ENCODE peak calls at places on chromosomes 7 and 10, in four cellular contexts. M, S, X and Q are unnamed samples.

GRCh38 chr10:105855791-105856190 is 1214.7 kb downstream of the SORCS3 start:
- DNase-seq in M (no peak), S (no peak), X (no peak), Q (no peak)

GRCh38 chr7:120259382-120259781 is 13.6 kb upstream of the KCND2 start:
- DNase-seq in M (no peak), S (no peak), X (no peak), Q (no peak)

GRCh38 chr7:44982535-44982923 is 3.7 kb upstream of the MYO1G start:
- DNase-seq in M (no peak), S (no peak), X (no peak), Q (no peak)

GRCh38 chr10:67527351-67527750 is 168.6 kb downstream of the CTNNA3 start:
- DNase-seq in M (no peak), S (no peak), X (no peak), Q (no peak)

GRCh38 chr7:80357530-80357929 is 154.3 kb downstream of the GNAT3 start:
- DNase-seq in M (no peak), S (no peak), X (no peak), Q (no peak)

GRCh38 chr7:63067897-63068585 is 930.6 kb upstream of the ZNF722 start:
- DNase-seq in M (no peak), S (no peak), X (no peak), Q (no peak)

GRCh38 chr7:20310963-20311742 is 19.5 kb upstream of the ITGB8 start:
- DNase-seq in M (peak; percentile 42), S (no peak), X (no peak), Q (no peak)

GRCh38 chr7:55075464-55075971 is 56.7 kb downstream of the EGFR start:
- DNase-seq in M (no peak), S (no peak), X (no peak), Q (no peak)

GRCh38 chr7:3879337-3880054 is 578.4 kb downstream of the SDK1 start:
- DNase-seq in M (no peak), S (no peak), X (peak; percentile 69), Q (no peak)

GRCh38 chr10:132397671-132398565 is 918 bp downstream of the PWWP2B start:
- DNase-seq in M (peak; percentile 54), S (peak; percentile 76), X (peak; percentile 87), Q (peak; percentile 19)

GRCh38 chr7:33452805-33453502 is 323.6 kb downstream of the BBS9 start:
- DNase-seq in M (no peak), S (no peak), X (no peak), Q (no peak)

GRCh38 chr7:30912021-30912420 is 368 bp downstream of the AQP1 start:
- DNase-seq in M (no peak), S (no peak), X (no peak), Q (no peak)

GRCh38 chr7:30911133-30911532 is 520 bp upstream of the AQP1 start:
- DNase-seq in M (no peak), S (peak; percentile 73), X (no peak), Q (no peak)

GRCh38 chr7:30912454-30912985 is 867 bp downstream of the AQP1 start:
- DNase-seq in M (no peak), S (no peak), X (no peak), Q (no peak)

GRCh38 chr7:30910369-30911073 is 1.1 kb upstream of the AQP1 start:
- DNase-seq in M (no peak), S (no peak), X (peak; percentile 82), Q (no peak)

GRCh38 chr7:30911561-30911969 is at the start of gene AQP1:
- DNase-seq in M (no peak), S (peak; percentile 75), X (peak; percentile 67), Q (no peak)
- H3K4me1 ChIP-seq in M (no peaks in the 10 kb centered on the region), S (no peaks in the 10 kb centered on the region), X (peaks cover 79% of the 10 kb centered on the region), Q (no peaks in the 10 kb centered on the region)

GRCh38 chr10:48466611-48467240 is 138.1 kb downstream of the ARHGAP22 start:
- DNase-seq in M (peak; percentile 69), S (no peak), X (no peak), Q (no peak)
- H3K4me3 ChIP-seq in M (peak overlapping the region; percentile 46), S (no peak overlapping the region), X (no peak overlapping the region), Q (no peak overlapping the region)

GRCh38 chr10:99979066-99979685 is 30.6 kb downstream of the DNMBP start:
- DNase-seq in M (no peak), S (no peak), X (no peak), Q (no peak)
- H3K27ac ChIP-seq in M (no peak overlapping the region), S (no peak overlapping the region), X (peak overlapping the region; percentile 94), Q (no peak overlapping the region)

GRCh38 chr10:121862042-121862441 is 65.8 kb downstream of the ATE1 start:
- DNase-seq in M (no peak), S (no peak), X (no peak), Q (no peak)
- H3K4me1 ChIP-seq in M (no peaks in the 10 kb centered on the region), S (no peaks in the 10 kb centered on the region), X (no peaks in the 10 kb centered on the region), Q (no peaks in the 10 kb centered on the region)

GRCh38 chr7:67489881-67490280 is 493.2 kb downstream of the TYW1 start:
- DNase-seq in M (no peak), S (no peak), X (no peak), Q (no peak)

GRCh38 chr7:67487316-67487715 is 490.7 kb downstream of the TYW1 start:
- DNase-seq in M (no peak), S (no peak), X (no peak), Q (no peak)

DNA sequence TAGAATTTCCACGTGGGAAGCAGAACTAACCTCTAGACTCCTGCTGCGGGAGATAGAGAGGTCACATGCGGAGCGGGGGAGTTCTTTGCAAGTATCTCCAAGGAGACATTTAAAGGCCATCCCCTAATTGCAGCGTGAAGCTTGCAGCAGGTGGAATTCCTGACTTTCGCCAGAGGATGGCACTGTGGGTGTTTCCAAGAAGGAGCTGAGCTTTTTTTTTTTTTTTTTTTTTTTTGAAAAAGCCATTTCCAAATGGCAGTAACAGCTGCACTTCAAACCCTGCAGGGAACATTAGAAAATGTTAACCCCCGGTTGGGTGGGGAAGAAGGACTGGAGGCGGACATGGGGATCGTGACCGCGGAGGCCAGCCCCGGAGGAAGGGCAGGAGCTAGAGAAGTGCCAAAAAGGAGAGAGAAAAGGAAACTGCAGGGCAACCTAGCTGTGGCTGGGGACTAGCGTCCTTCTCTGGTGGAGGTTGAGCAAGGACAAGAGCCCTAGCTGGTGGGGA is 487.7 kb downstream of the TYW1 start:
- DNase-seq in M (peak; percentile 87), S (no peak), X (peak; percentile 77), Q (no peak)
- H3K4me3 ChIP-seq in M (peak overlapping the region; percentile 38), S (no peak overlapping the region), X (peak overlapping the region; percentile 37), Q (no peak overlapping the region)

GRCh38 chr10:27644307-27644939 is 101.2 kb downstream of the MKX start:
- DNase-seq in M (no peak), S (no peak), X (no peak), Q (no peak)

GRCh38 chr10:27642023-27642589 is 103.5 kb downstream of the MKX start:
- DNase-seq in M (no peak), S (no peak), X (no peak), Q (no peak)

GRCh38 chr10:27643296-27643695 is 102.3 kb downstream of the MKX start:
- DNase-seq in M (no peak), S (no peak), X (no peak), Q (no peak)

GRCh38 chr10:27646604-27647191 is 98.9 kb downstream of the MKX start:
- DNase-seq in M (no peak), S (no peak), X (no peak), Q (no peak)

GRCh38 chr10:27646194-27646593 is 99.4 kb downstream of the MKX start:
- DNase-seq in M (no peak), S (no peak), X (no peak), Q (no peak)
- H3K27ac ChIP-seq in M (no peak overlapping the region), S (no peak overlapping the region), X (no peak overlapping the region), Q (no peak overlapping the region)

GRCh38 chr7:16649196-16649595 is 3.2 kb downstream of the BZW2 start:
- DNase-seq in M (no peak), S (no peak), X (no peak), Q (no peak)

GRCh38 chr7:16652888-16653287 is 6.9 kb downstream of the BZW2 start:
- DNase-seq in M (no peak), S (no peak), X (no peak), Q (no peak)

GRCh38 chr7:16650266-16650665 is 4.3 kb downstream of the BZW2 start:
- DNase-seq in M (no peak), S (no peak), X (no peak), Q (no peak)

GRCh38 chr7:16651391-16652254 is 5.6 kb downstream of the BZW2 start:
- DNase-seq in M (no peak), S (no peak), X (no peak), Q (no peak)

GRCh38 chr7:16652255-16652583 is 6.2 kb downstream of the BZW2 start:
- DNase-seq in M (no peak), S (no peak), X (no peak), Q (no peak)
- H3K4me1 ChIP-seq in M (peaks cover 32% of the 10 kb centered on the region), S (peaks cover 15% of the 10 kb centered on the region), X (peaks cover 14% of the 10 kb centered on the region), Q (peaks cover 14% of the 10 kb centered on the region)

GRCh38 chr10:71918992-71919391 is 45.2 kb upstream of the CHST3 start:
- DNase-seq in M (no peak), S (no peak), X (no peak), Q (no peak)

GRCh38 chr10:71924771-71925170 is 39.4 kb upstream of the CHST3 start:
- DNase-seq in M (no peak), S (no peak), X (no peak), Q (no peak)

GRCh38 chr10:71923138-71923692 is 41.0 kb upstream of the CHST3 start:
- DNase-seq in M (peak; percentile 17), S (no peak), X (no peak), Q (no peak)

GRCh38 chr10:71920540-71921318 is 43.5 kb upstream of the CHST3 start:
- DNase-seq in M (no peak), S (peak; percentile 62), X (no peak), Q (no peak)

GRCh38 chr10:71921319-71922027 is 42.7 kb upstream of the CHST3 start:
- DNase-seq in M (no peak), S (no peak), X (peak; percentile 80), Q (no peak)
- H3K4me3 ChIP-seq in M (no peak overlapping the region), S (no peak overlapping the region), X (no peak overlapping the region), Q (no peak overlapping the region)

DNA sequence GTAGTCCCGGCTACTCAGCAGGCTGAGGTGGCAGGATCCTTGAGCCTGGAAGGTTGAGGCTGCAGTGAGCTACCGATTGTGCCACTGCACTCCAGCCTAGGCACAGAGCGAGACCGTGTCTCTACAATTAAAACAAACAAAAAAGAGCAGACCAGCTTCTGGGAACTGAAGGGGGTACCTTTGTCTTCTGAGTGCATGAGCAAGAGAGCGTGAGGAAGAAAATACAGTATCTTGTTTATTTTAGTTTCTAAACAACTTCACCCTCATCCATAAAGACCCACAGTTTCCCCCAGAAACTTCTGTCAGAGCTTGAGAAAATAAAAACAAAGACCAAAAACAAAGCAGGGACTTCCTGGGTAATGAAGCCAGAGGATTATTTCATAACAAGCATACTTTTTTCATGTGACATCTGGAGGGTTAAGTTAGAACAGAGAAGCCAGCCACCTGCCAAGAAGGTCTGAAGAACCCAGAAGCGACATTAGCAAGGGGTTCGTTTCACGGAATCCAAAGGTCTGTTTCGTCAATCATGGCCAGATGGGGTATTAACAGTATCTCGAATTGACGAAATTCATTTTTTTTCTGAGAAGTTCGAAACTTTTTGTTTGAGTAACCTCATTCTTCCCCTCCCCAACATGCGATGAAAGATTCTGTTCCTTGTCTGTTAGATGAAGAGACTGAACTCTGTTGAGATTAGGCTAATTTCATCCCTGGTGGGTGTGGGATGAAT is 10.2 kb upstream of the IL2RA start:
- DNase-seq in M (no peak), S (no peak), X (no peak), Q (no peak)
- H3K27ac ChIP-seq in M (no peak overlapping the region), S (peak overlapping the region; percentile 76), X (no peak overlapping the region), Q (peak overlapping the region; percentile 49)

GRCh38 chr7:95593343-95593742 is 3.0 kb downstream of the PDK4 start:
- DNase-seq in M (no peak), S (no peak), X (no peak), Q (no peak)
- H3K4me1 ChIP-seq in M (peaks cover 5% of the 10 kb centered on the region), S (no peaks in the 10 kb centered on the region), X (peaks cover 10% of the 10 kb centered on the region), Q (no peaks in the 10 kb centered on the region)